ENCODE peak calls at places on chromosomes 3 and 15, in six cellular contexts. W is skeletal muscle cell; N is activated gamma-delta T cell treated with Interleukin-2 at 50 U/mL for 16 hours; E is GM19239; Y is activated naive CD8-positive, alpha-beta T cell treated with anti-CD3 and anti-CD28 coated beads, Interleukin-2, amount 50 U/mL, for 16 hours; T is activated T-helper 1 cell treated with anti-CD3 and anti-CD28 coated beads, Interleukin-2, amount 50 U/mL, for 16 hours. C is an unnamed sample.

GRCh38 chr3:120435621-120436020 is 15.2 kb downstream of the FSTL1 start:
- DNase-seq in E (no peak), W (no peak), Y (no peak), N (no peak), T (no peak), C (no peak)

GRCh38 chr15:67545864-67546263 is 3.4 kb downstream of the MAP2K5 start:
- DNase-seq in T (no peak), E (no peak), Y (no peak), W (no peak), N (no peak), C (no peak)

GRCh38 chr15:62607643-62608042 is 434.9 kb upstream of the TPM1 start:
- DNase-seq in N (no peak), E (no peak), T (no peak), Y (no peak), W (no peak), C (peak)

GRCh38 chr3:45746182-45746973 is 50.0 kb downstream of the SLC6A20 start:
- DNase-seq in Y (no peak), T (no peak), N (no peak), W (no peak), E (no peak), C (no peak)

GRCh38 chr3:42891042-42891441 is 14.9 kb upstream of the ZNF662 start:
- DNase-seq in Y (no peak), W (no peak), N (no peak), E (no peak), T (no peak), C (no peak)

GRCh38 chr3:98829246-98829832 is 66.2 kb downstream of the ST3GAL6 start:
- DNase-seq in E (no peak), W (no peak), T (no peak), N (no peak), Y (no peak), C (no peak)

GRCh38 chr3:90062018-90062417 is 954.6 kb downstream of the EPHA3 start:
- DNase-seq in T (no peak), W (peak), E (no peak), N (no peak), Y (no peak), C (no peak)

GRCh38 chr3:152607179-152607578 is 227.8 kb upstream of the P2RY1 start:
- DNase-seq in Y (no peak), T (no peak), N (no peak), W (no peak), E (no peak), C (no peak)

GRCh38 chr3:76122007-76122406 is 336.7 kb upstream of the ZNF717 start:
- DNase-seq in T (no peak), E (no peak), Y (no peak), W (no peak), N (no peak), C (peak)

GRCh38 chr3:17032407-17033034 is 147.8 kb downstream of the PLCL2 start:
- DNase-seq in W (no peak), E (no peak), T (no peak), Y (no peak), N (no peak), C (no peak)

GRCh38 chr3:20904674-20905073 is 718.7 kb upstream of the SGO1 start:
- DNase-seq in N (no peak), E (no peak), T (no peak), W (no peak), Y (no peak), C (no peak)

GRCh38 chr3:107421170-107421792 is 44.0 kb downstream of the CCDC54 start:
- DNase-seq in Y (no peak), T (no peak), N (peak), W (no peak), E (no peak), C (no peak)

GRCh38 chr15:98785796-98786581 is 137.7 kb downstream of the IGF1R start:
- DNase-seq in Y (no peak), N (no peak), W (no peak), T (no peak), E (no peak), C (no peak)

GRCh38 chr3:42387802-42388651 is 22.4 kb downstream of the LYZL4 start:
- DNase-seq in N (peak), W (peak), T (peak), E (no peak), Y (no peak), C (no peak)

GRCh38 chr3:104133630-104134029 is 1233.1 kb upstream of the ALCAM start:
- DNase-seq in E (no peak), Y (no peak), W (no peak), T (no peak), N (no peak), C (no peak)

GRCh38 chr3:16801223-16801622 is 83.5 kb upstream of the PLCL2 start:
- DNase-seq in Y (no peak), E (no peak), N (no peak), T (no peak), W (no peak), C (no peak)

GRCh38 chr3:142165194-142165593 is 15.8 kb upstream of the TFDP2 start:
- DNase-seq in W (no peak), Y (no peak), T (no peak), N (no peak), E (no peak), C (no peak)

GRCh38 chr15:48810414-48811324 is at the start of gene CEP152:
- DNase-seq in N (peak), Y (peak), T (peak), E (peak), W (peak), C (peak)

GRCh38 chr15:39585394-39585841 is 4.5 kb downstream of the THBS1 start:
- DNase-seq in E (no peak), N (no peak), T (no peak), Y (no peak), W (no peak), C (no peak)

GRCh38 chr3:180116203-180116602 is 79.5 kb upstream of the PEX5L start:
- DNase-seq in E (no peak), T (no peak), Y (no peak), N (no peak), W (no peak), C (no peak)

GRCh38 chr3:177337548-177338331 is 140.5 kb upstream of the TBL1XR1 start:
- DNase-seq in E (no peak), T (peak), W (peak), Y (peak), N (peak), C (no peak)

GRCh38 chr3:100400424-100400781 is 486 bp downstream of the TOMM70 start:
- DNase-seq in E (no peak), Y (peak), N (peak), T (peak), W (no peak), C (no peak)